ENCODE peak calls at places on chromosome 12, in six cellular contexts. M, L, Y, P, D and H are unnamed samples.

GRCh38 chr12:109864916-109865315 is 15.4 kb downstream of the GLTP start:
- DNase-seq in D (no peak), M (no peak), Y (no peak), L (no peak), P (no peak), H (no peak)

GRCh38 chr12:122851820-122852219 is 16.6 kb downstream of the HIP1R start:
- DNase-seq in D (no peak), P (no peak), M (peak), Y (no peak), L (no peak), H (peak)

GRCh38 chr12:76866146-76866545 is 12.7 kb downstream of the CSRP2 start:
- DNase-seq in P (no peak), L (no peak), D (no peak), M (no peak), Y (no peak), H (no peak)

GRCh38 chr12:85466906-85467305 is 186.9 kb downstream of the ALX1 start:
- DNase-seq in L (no peak), M (peak), P (no peak), D (no peak), Y (no peak), H (no peak)

GRCh38 chr12:501722-502447 is 42.1 kb downstream of the B4GALNT3 start:
- DNase-seq in M (no peak), Y (no peak), D (no peak), L (no peak), P (no peak), H (no peak)

GRCh38 chr12:127619869-127620769 is 646.9 kb upstream of the TMEM132C start:
- DNase-seq in Y (no peak), P (peak), L (no peak), M (no peak), D (no peak), H (peak)

GRCh38 chr12:12558291-12558690 is 4.4 kb downstream of the DUSP16 start:
- DNase-seq in D (no peak), M (no peak), Y (no peak), L (no peak), P (no peak), H (no peak)

GRCh38 chr12:75848533-75848932 is 183.0 kb downstream of the PHLDA1 start:
- DNase-seq in P (peak), L (no peak), M (no peak), Y (no peak), D (no peak), H (no peak)

GRCh38 chr12:51227962-51228361 is 10.1 kb upstream of the POU6F1 start:
- DNase-seq in L (no peak), P (no peak), Y (no peak), M (no peak), D (no peak), H (no peak)

GRCh38 chr12:26935636-26936378 is 2.0 kb downstream of the INTS13 start:
- DNase-seq in Y (no peak), D (no peak), M (no peak), P (no peak), L (no peak), H (no peak)

GRCh38 chr12:54282949-54283593 is 2.5 kb downstream of the HNRNPA1 start:
- DNase-seq in D (no peak), L (no peak), Y (no peak), P (no peak), M (no peak), H (peak)

GRCh38 chr12:18849080-18849479 is 111.2 kb downstream of the CAPZA3 start:
- DNase-seq in Y (no peak), D (no peak), L (no peak), M (peak), P (no peak), H (no peak)

GRCh38 chr12:71335668-71336257 is 103.8 kb upstream of the LGR5 start:
- DNase-seq in L (no peak), P (no peak), M (no peak), D (no peak), Y (no peak), H (no peak)

GRCh38 chr12:53485955-53486729 is 13.1 kb downstream of the MAP3K12 start:
- DNase-seq in L (no peak), Y (no peak), M (no peak), P (no peak), D (no peak), H (no peak)

GRCh38 chr12:54207539-54208267 is 18.9 kb upstream of the SMUG1 start:
- DNase-seq in L (peak), M (peak), Y (peak), D (peak), P (peak), H (peak)

GRCh38 chr12:31715283-31715825 is 13.5 kb downstream of the AMN1 start:
- DNase-seq in P (no peak), Y (no peak), D (no peak), L (no peak), M (peak), H (no peak)

GRCh38 chr12:99154264-99154982 is 493.1 kb upstream of the GARIN6 start:
- DNase-seq in D (no peak), L (no peak), Y (no peak), M (no peak), P (peak), H (no peak)

GRCh38 chr12:53591301-53592206 is 34.6 kb downstream of the ATF7 start:
- DNase-seq in P (peak), D (no peak), M (no peak), L (no peak), Y (no peak), H (no peak)

GRCh38 chr12:121751716-121752351 is 39.3 kb downstream of the TMEM120B start:
- DNase-seq in D (no peak), Y (no peak), L (no peak), P (no peak), M (no peak), H (no peak)

GRCh38 chr12:85804663-85805062 is 31.5 kb downstream of the RASSF9 start:
- DNase-seq in L (no peak), Y (no peak), M (peak), D (no peak), P (no peak), H (no peak)

GRCh38 chr12:94571556-94571955 is 78.8 kb downstream of the TMCC3 start:
- DNase-seq in P (no peak), D (no peak), M (peak), L (no peak), Y (no peak), H (peak)

GRCh38 chr12:122788387-122788786 is 14.0 kb downstream of the CCDC62 start:
- DNase-seq in P (no peak), Y (no peak), L (no peak), D (no peak), M (peak), H (peak)

GRCh38 chr12:116434155-116435065 is 124.8 kb upstream of the MAP1LC3B2 start:
- DNase-seq in L (peak), D (no peak), M (peak), P (peak), Y (peak), H (peak)

GRCh38 chr12:64256166-64256800 is 34.2 kb upstream of the KICS2 start:
- DNase-seq in D (no peak), P (peak), M (peak), L (no peak), Y (no peak), H (no peak)

GRCh38 chr12:1926274-1926673 is 7.8 kb upstream of the CACNA2D4 start:
- DNase-seq in M (no peak), D (no peak), L (no peak), Y (no peak), P (peak), H (peak)

GRCh38 chr12:121637231-121637914 is 11.0 kb downstream of the ORAI1 start:
- DNase-seq in P (no peak), Y (peak), M (no peak), L (no peak), D (no peak), H (no peak)

GRCh38 chr12:47735649-47736048 is 10.4 kb upstream of the ENDOU start:
- DNase-seq in P (no peak), Y (no peak), L (no peak), M (no peak), D (no peak), H (no peak)

GRCh38 chr12:113477171-113477841 is 5.6 kb upstream of the LHX5 start:
- DNase-seq in M (no peak), D (no peak), Y (no peak), L (no peak), P (no peak), H (no peak)

GRCh38 chr12:23426328-23426727 is 523.1 kb downstream of the SOX5 start:
- DNase-seq in L (no peak), D (no peak), Y (no peak), P (no peak), M (no peak), H (no peak)

GRCh38 chr12:71746983-71747611 is 7.6 kb upstream of the RAB21 start:
- DNase-seq in M (peak), Y (no peak), L (no peak), D (peak), P (peak), H (no peak)

GRCh38 chr12:10361622-10362021 is 28.2 kb downstream of the KLRK1 start:
- DNase-seq in Y (no peak), L (no peak), M (peak), D (no peak), P (no peak), H (no peak)

GRCh38 chr12:46921048-46921753 is 95.4 kb upstream of the SLC38A4 start:
- DNase-seq in L (no peak), M (peak), D (no peak), Y (no peak), P (no peak), H (no peak)

GRCh38 chr12:43338848-43339526 is 213.0 kb downstream of the ADAMTS20 start:
- DNase-seq in P (peak), L (no peak), M (peak), D (no peak), Y (no peak), H (peak)

GRCh38 chr12:27422697-27423096 is 23.8 kb upstream of the SMCO2 start:
- DNase-seq in P (no peak), D (no peak), M (no peak), Y (no peak), L (no peak), H (no peak)

GRCh38 chr12:77152623-77153193 is 87.3 kb upstream of the E2F7 start:
- DNase-seq in P (peak), L (no peak), M (peak), Y (no peak), D (no peak), H (no peak)

GRCh38 chr12:29639893-29640495 is 142.5 kb upstream of the OVCH1 start:
- DNase-seq in Y (no peak), M (no peak), D (no peak), L (no peak), P (no peak), H (no peak)